ENCODE peak calls at places on chromosomes 7 and 10, in ten cellular contexts. G, R, P, Y, O, A, W, S, C and I are unnamed samples.

GRCh38 chr10:50615654-50616053 is 8.1 kb downstream of the SGMS1 start:
- DNase-seq in G (no peak), O (no peak), W (no peak), Y (no peak), P (no peak), A (no peak), R (no peak), C (no peak), S (no peak), I (no peak)

GRCh38 chr7:135777626-135778398 is 29.2 kb upstream of the FAM180A start:
- DNase-seq in P (no peak), S (no peak), R (no peak), O (no peak), W (no peak), C (no peak), G (no peak), Y (no peak), A (no peak), I (no peak)

GRCh38 chr10:75475470-75476182 is 44.2 kb downstream of the LRMDA start:
- DNase-seq in G (no peak), S (no peak), P (no peak), R (no peak), O (no peak), C (no peak), Y (no peak), W (no peak), A (no peak), I (no peak)

GRCh38 chr10:132306951-132307751 is 599 bp downstream of the STK32C start:
- DNase-seq in O (peak), Y (peak), A (no peak), C (peak), P (peak), S (peak), R (peak), W (peak), G (peak), I (peak)

GRCh38 chr10:62763155-62763554 is 41.4 kb upstream of the ADO start:
- DNase-seq in O (no peak), G (no peak), W (no peak), A (no peak), R (peak), S (no peak), P (no peak), Y (no peak), C (peak), I (no peak)

GRCh38 chr7:92366730-92367129 is 80.6 kb upstream of the GATAD1 start:
- DNase-seq in P (no peak), O (no peak), A (no peak), C (no peak), G (no peak), Y (no peak), S (no peak), R (no peak), W (no peak), I (no peak)

GRCh38 chr7:111560773-111561658 is 1.3 kb downstream of the IMMP2L start:
- DNase-seq in P (no peak), Y (peak), C (no peak), W (no peak), G (peak), A (no peak), R (no peak), O (peak), S (no peak), I (no peak)

GRCh38 chr7:92809397-92810241 is 26.8 kb downstream of the CDK6 start:
- DNase-seq in Y (peak), P (no peak), W (no peak), A (no peak), R (no peak), C (no peak), O (peak), S (no peak), G (peak), I (no peak)

GRCh38 chr7:84675633-84676034 is 481.0 kb upstream of the SEMA3A start:
- DNase-seq in G (peak), C (no peak), O (no peak), Y (no peak), A (no peak), S (no peak), R (no peak), P (no peak), W (no peak), I (no peak)

GRCh38 chr7:34260282-34260681 is 354.9 kb downstream of the BMPER start:
- DNase-seq in S (no peak), Y (no peak), A (no peak), O (no peak), W (no peak), R (no peak), C (no peak), G (peak), P (no peak), I (no peak)

GRCh38 chr7:131438969-131439368 is 111.3 kb downstream of the MKLN1 start:
- DNase-seq in A (no peak), S (no peak), R (no peak), W (no peak), O (no peak), G (no peak), C (no peak), Y (no peak), P (no peak), I (no peak)